ENCODE peak calls at places on chromosomes 6 and 20, in eight cellular contexts. Y, O, B, J, G, M, L and E are unnamed samples. For H3K27me3, the result is how much of the 10 kb centered on the place peaks cover.

GRCh38 chr20:50695144-50695872 is 4.0 kb upstream of the RIPOR3 start:
- DNase-seq in Y (no peak), O (no peak), B (no peak), J (no peak), G (no peak), M (peak), L (peak), E (no peak)

GRCh38 chr6:25788305-25788922 is 33.9 kb downstream of the SLC17A4 start:
- DNase-seq in Y (peak), O (peak), B (no peak), J (peak), G (peak), M (peak), L (no peak), E (peak)

GRCh38 chr6:113458368-113459010 is 398.7 kb upstream of the MARCKS start:
- DNase-seq in Y (peak), O (no peak), B (no peak), J (no peak), G (no peak), M (no peak), L (no peak), E (no peak)

GRCh38 chr6:165636415-165637048 is 26.5 kb downstream of the PDE10A start:
- DNase-seq in Y (peak), O (no peak), B (no peak), J (no peak), G (no peak), M (no peak), L (no peak), E (no peak)

GRCh38 chr6:165668951-165669350 is 5.9 kb upstream of the PDE10A start:
- DNase-seq in Y (no peak), O (no peak), B (no peak), J (no peak), G (no peak), M (no peak), L (no peak), E (no peak)

GRCh38 chr6:28137458-28138020 is 4.1 kb upstream of the ZKSCAN8 start:
- DNase-seq in Y (peak), O (no peak), B (no peak), J (no peak), G (no peak), M (no peak), L (no peak), E (no peak)

GRCh38 chr6:131054392-131055250 is 8.4 kb downstream of the EPB41L2 start:
- DNase-seq in Y (no peak), O (no peak), B (no peak), J (no peak), G (no peak), M (no peak), L (no peak), E (no peak)

GRCh38 chr6:150008588-150008987 is 16.7 kb downstream of the RAET1L start:
- DNase-seq in Y (no peak), O (no peak), B (no peak), J (peak), G (no peak), M (no peak), L (peak), E (no peak)

GRCh38 chr20:35726759-35727711 is 15.0 kb downstream of the RBM39 start:
- DNase-seq in Y (no peak), O (no peak), B (no peak), J (no peak), G (no peak), M (no peak), L (no peak), E (no peak)

GRCh38 chr6:8103726-8104125 is 1.4 kb upstream of the EEF1E1 start:
- DNase-seq in Y (no peak), O (no peak), B (no peak), J (no peak), G (no peak), M (no peak), L (no peak), E (no peak)

GRCh38 chr6:8102122-8102958 is at the start of gene EEF1E1:
- DNase-seq in Y (peak), O (peak), B (peak), J (peak), G (peak), M (peak), L (peak), E (peak)

DNA sequence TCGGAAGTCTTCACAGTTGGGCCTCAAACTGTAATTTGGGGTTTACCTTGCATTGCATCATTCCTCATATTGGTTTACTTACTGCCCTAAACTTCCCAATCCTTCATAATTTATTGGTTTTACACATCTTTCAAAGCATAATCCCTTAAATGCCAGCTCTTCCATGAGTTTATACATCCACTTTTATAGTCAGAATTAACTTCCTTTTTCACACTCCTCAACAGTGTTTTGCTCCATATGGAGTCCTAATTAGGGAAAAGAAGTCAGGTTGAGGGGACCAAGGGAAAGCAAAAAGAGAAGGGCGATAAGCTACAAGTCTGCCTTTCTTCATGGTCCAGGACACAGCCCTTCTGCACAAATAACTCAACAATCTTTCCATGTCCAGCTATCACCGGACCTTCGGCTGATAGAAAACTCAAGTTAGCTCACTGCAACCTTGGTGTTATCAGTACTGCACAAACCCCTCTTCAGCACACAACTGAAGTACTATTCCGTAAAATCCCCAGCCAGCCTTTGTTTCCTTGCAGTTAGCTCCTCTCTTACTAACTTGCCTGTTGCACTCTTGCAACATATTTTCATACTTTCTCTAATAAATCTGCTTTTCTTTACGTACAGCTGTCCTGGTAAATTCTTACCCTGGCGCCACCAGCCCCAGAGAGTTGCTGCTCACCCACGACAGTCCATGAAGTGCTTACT is 2.0 kb downstream of the EEF1E1 start:
- DNase-seq in Y (no peak), O (no peak), B (no peak), J (no peak), G (no peak), M (no peak), L (no peak), E (no peak)
- H3K4me3 ChIP-seq in Y (no peak), O (no peak), B (no peak), J (no peak), G (no peak), M (no peak), L (no peak), E (no peak)

DNA sequence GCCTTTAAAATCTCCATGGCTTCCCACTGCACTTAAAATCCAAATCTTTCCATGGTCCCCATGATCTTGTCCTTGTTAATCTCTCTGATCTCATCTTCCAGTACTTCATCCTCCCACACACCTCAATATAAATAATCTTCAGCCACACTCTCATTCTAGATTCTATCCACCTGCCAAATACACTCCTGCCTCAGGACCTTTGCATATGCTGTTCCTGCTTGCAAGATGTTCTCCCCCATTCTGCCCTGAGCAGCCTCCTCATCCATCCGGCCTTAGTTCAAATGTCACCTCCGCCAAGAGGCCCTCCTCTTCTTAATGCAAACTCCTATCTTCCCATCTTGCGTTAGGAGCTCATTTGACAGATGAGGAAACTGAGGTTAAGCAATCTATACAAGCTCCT is 77.4 kb downstream of the PREX1 start:
- DNase-seq in Y (no peak), O (no peak), B (no peak), J (no peak), G (no peak), M (no peak), L (no peak), E (no peak)
- TF ChIP-seq POLR2A in Y (no peak), O (no peak), B (no peak), J (no peak), G (no peak), M (no peak), L (no peak), E (no peak)

GRCh38 chr20:33162753-33163152 is 5.2 kb upstream of the BPIFA2 start:
- DNase-seq in Y (no peak), O (no peak), B (no peak), J (no peak), G (no peak), M (no peak), L (no peak), E (no peak)
- H3K27me3 ChIP-seq in Y (under half), O (under half), B (under half), J (under half), G (under half), M (under half), L (under half), E (under half)

DNA sequence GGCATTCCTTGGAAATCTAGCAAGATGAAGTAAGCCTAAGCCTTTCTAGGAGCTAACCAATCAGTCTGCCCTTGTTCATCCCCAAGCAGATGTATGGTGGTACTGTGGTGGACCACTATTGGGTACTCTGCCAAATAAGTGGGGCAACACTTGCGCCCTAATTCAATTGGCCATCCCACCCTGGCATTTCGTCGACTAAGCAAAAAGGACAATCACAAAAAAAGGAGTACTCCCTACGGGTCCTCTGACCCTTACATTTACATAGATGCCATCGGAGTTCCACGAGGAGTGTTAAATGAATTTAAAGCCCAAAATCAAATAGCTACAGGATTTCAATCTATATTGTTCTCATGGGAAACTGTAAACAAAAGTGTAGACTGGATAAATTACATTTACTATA is 19.5 kb downstream of the CHD6 start:
- DNase-seq in Y (no peak), O (no peak), B (no peak), J (no peak), G (no peak), M (no peak), L (no peak), E (no peak)
- H3K4me3 ChIP-seq in Y (no peak), O (no peak), B (no peak), J (no peak), G (no peak), M (no peak), L (no peak), E (no peak)

DNA sequence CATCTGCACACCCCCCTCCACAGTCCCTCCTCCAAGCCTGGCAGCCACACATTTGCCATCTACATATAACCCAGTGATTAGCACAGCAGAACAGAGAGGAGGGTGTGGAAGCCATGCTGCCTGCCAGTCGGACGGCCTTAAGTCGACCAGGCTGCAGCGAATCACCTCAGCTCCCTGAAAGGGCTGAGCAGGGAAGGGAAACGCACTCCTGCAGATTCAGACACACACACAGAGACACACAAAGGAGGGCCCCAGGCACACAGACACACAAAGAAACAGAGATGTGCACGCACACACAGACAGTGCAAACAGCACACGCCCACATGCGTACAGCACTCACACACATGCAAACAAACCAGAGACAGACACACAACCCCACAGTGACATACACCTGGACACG is 11.2 kb upstream of the SIRPA start:
- DNase-seq in Y (no peak), O (no peak), B (no peak), J (no peak), G (no peak), M (no peak), L (no peak), E (no peak)
- TF ChIP-seq POLR2A in Y (no peak), O (no peak), B (no peak), J (no peak), G (no peak), M (no peak), L (no peak), E (no peak)

GRCh38 chr20:63129991-63130653 is 85.8 kb downstream of the YTHDF1 start:
- DNase-seq in Y (no peak), O (no peak), B (peak), J (no peak), G (no peak), M (no peak), L (peak), E (no peak)

GRCh38 chr20:63132131-63132714 is 83.7 kb downstream of the YTHDF1 start:
- DNase-seq in Y (no peak), O (no peak), B (peak), J (no peak), G (no peak), M (no peak), L (peak), E (no peak)

GRCh38 chr20:63129376-63129965 is 86.5 kb downstream of the YTHDF1 start:
- DNase-seq in Y (no peak), O (no peak), B (peak), J (no peak), G (no peak), M (no peak), L (peak), E (no peak)

GRCh38 chr20:63128956-63129355 is 87.0 kb downstream of the YTHDF1 start:
- DNase-seq in Y (no peak), O (no peak), B (peak), J (no peak), G (no peak), M (no peak), L (peak), E (no peak)

DNA sequence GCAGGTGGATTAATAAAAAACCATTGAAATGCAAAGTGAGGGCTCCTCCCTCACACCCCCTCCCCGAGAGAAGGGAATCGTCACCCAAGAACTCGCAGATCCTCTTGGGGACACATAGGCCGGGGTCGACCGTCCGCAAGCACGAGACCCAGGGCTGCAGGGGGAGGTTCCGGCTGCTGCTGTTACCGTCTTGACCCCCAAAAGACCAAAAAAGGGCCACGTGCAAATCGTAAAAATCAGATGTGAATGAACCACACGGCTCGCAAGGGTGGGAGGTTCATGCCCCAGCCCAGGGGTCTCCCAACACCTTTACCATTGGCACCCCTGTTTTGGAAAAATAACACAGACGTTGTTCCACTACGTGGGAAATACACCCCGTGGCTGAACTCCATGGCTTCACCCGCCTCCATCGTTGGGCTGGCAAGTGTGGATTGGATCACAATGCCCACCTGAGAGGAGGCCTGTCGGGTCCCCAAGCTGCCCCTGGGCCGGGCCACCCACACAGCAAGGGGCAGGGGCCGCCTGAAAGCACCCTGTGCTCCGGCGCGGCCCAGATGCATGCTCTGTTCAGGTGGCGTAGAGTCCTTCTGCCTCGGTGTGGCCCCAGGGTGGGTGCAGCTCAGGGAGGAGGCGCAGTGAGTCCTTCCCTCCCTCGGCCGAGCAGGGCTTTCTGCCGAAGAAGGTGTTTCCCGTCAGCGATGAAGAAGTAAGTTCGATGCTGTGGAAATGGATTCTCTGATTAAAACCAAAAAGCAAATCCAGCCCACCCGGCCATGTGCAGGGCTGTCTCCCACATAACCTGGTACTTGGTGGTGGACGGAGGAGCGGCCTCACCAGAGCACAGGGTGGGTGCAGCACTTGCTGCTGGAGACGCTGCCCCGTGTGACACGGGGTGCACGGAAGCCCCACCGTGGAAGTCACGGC is 85.0 kb downstream of the YTHDF1 start:
- DNase-seq in Y (no peak), O (no peak), B (peak), J (no peak), G (no peak), M (no peak), L (peak), E (no peak)
- H3K27me3 ChIP-seq in Y (under half), O (under half), B (half or more), J (under half), G (under half), M (under half), L (half or more), E (under half)

GRCh38 chr6:154595538-154595937 is 85.1 kb upstream of the CNKSR3 start:
- DNase-seq in Y (no peak), O (no peak), B (no peak), J (no peak), G (no peak), M (no peak), L (no peak), E (no peak)
- H3K4me3 ChIP-seq in Y (no peak), O (no peak), B (no peak), J (no peak), G (no peak), M (no peak), L (no peak), E (no peak)

GRCh38 chr6:42978487-42978792 is 541 bp downstream of the PEX6 start:
- DNase-seq in Y (no peak), O (peak), B (peak), J (no peak), G (no peak), M (no peak), L (peak), E (peak)

GRCh38 chr6:42974919-42975505 is 4.0 kb downstream of the PEX6 start:
- DNase-seq in Y (no peak), O (no peak), B (no peak), J (no peak), G (no peak), M (no peak), L (no peak), E (no peak)

GRCh38 chr6:42981866-42982265 is 2.5 kb upstream of the PPP2R5D start:
- DNase-seq in Y (no peak), O (no peak), B (no peak), J (no peak), G (no peak), M (no peak), L (no peak), E (no peak)

GRCh38 chr6:42979523-42980177 is 669 bp upstream of the PEX6 start:
- DNase-seq in Y (peak), O (no peak), B (no peak), J (no peak), G (peak), M (no peak), L (no peak), E (no peak)

DNA sequence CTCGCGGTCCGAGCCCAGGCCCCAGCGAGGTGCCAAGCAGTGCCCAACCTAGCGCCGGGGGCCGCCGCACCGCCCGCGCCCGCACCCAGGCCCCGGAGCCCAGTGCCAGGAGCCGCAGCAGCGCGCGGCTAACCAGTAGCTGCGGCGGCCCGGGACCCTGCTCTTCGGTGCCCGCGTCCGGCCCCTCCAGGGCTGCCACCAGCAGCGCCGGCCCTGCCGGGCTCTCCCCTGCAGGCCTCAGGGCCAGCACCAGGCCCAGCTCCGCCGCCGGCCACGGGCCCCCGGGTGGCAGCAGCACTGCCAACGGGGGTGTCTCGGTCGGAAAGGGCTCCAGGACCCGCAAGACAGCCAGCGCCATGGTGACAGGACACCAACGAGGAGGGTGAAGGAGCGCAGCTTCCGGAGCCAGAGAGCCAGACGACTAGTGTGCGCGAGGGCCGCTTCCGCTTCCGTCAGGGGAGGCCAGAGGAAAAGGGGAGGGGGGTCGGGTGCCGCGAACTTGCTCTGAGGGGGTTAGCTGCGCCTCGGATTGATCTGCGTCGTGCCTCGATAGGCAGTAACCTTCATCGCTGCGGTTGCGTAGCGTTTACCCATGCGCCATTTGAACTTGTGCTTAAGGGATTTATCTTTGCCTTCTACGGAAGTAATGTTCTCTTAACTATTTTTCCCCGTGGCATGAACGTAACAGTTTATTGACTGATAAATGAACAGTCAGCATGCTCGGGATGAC is at the start of gene PEX6:
- DNase-seq in Y (peak), O (peak), B (peak), J (peak), G (peak), M (peak), L (peak), E (peak)
- TF ChIP-seq POLR2A in Y (peak), O (peak), B (peak), J (peak), G (peak), M (peak), L (no peak), E (peak)

GRCh38 chr6:160756871-160757270 is 54.8 kb downstream of the PLG start:
- DNase-seq in Y (no peak), O (no peak), B (no peak), J (no peak), G (no peak), M (no peak), L (no peak), E (no peak)

GRCh38 chr6:160756021-160756420 is 54.0 kb downstream of the PLG start:
- DNase-seq in Y (no peak), O (no peak), B (no peak), J (no peak), G (no peak), M (no peak), L (no peak), E (no peak)

GRCh38 chr6:160750276-160750689 is 48.2 kb downstream of the PLG start:
- DNase-seq in Y (no peak), O (no peak), B (no peak), J (peak), G (no peak), M (no peak), L (no peak), E (no peak)

GRCh38 chr6:160755168-160755567 is 53.1 kb downstream of the PLG start:
- DNase-seq in Y (no peak), O (no peak), B (no peak), J (no peak), G (no peak), M (no peak), L (no peak), E (no peak)
- H3K27me3 ChIP-seq in Y (under half), O (under half), B (under half), J (under half), G (under half), M (under half), L (under half), E (under half)

GRCh38 chr6:68746376-68746775 is 111.3 kb downstream of the ADGRB3 start:
- DNase-seq in Y (no peak), O (no peak), B (no peak), J (no peak), G (no peak), M (no peak), L (no peak), E (no peak)

GRCh38 chr6:68741501-68742343 is 106.6 kb downstream of the ADGRB3 start:
- DNase-seq in Y (no peak), O (no peak), B (no peak), J (no peak), G (no peak), M (no peak), L (no peak), E (no peak)

GRCh38 chr6:68747110-68747509 is 112.0 kb downstream of the ADGRB3 start:
- DNase-seq in Y (no peak), O (no peak), B (no peak), J (no peak), G (no peak), M (no peak), L (no peak), E (no peak)

GRCh38 chr6:68740828-68741500 is 105.9 kb downstream of the ADGRB3 start:
- DNase-seq in Y (no peak), O (no peak), B (no peak), J (no peak), G (no peak), M (no peak), L (no peak), E (no peak)

GRCh38 chr6:68743099-68743498 is 108.0 kb downstream of the ADGRB3 start:
- DNase-seq in Y (no peak), O (no peak), B (no peak), J (no peak), G (no peak), M (no peak), L (no peak), E (no peak)
- H3K4me3 ChIP-seq in Y (no peak), O (no peak), B (no peak), J (no peak), G (no peak), M (no peak), L (no peak), E (no peak)